ENCODE peak calls at places on chromosome 17, in six cellular contexts. Y, Z, B, P, N and F are unnamed samples.

GRCh38 chr17:2996208-2996855 is 67.1 kb downstream of the OR1D5 start:
- DNase-seq in Y (peak; percentile 64), N (no peak), Z (peak; percentile 67), B (peak; percentile 39), P (no peak), F (no peak)

GRCh38 chr17:1590031-1590746 is 27.6 kb upstream of the PITPNA start:
- DNase-seq in N (no peak), B (no peak), P (no peak), Y (no peak), Z (peak; percentile 79), F (peak; percentile 54)

GRCh38 chr17:72373910-72374741 is 253.3 kb downstream of the SOX9 start:
- DNase-seq in Y (no peak), N (no peak), Z (no peak), P (no peak), B (no peak), F (no peak)

GRCh38 chr17:17402558-17402957 is 74.2 kb upstream of the MED9 start:
- DNase-seq in N (no peak), B (no peak), Y (no peak), Z (no peak), P (no peak), F (no peak)

GRCh38 chr17:82734987-82735866 is at the start of gene FN3K:
- DNase-seq in N (peak; percentile 26), Y (peak; percentile 92), B (peak; percentile 40), P (no peak), Z (peak; percentile 74), F (no peak)

GRCh38 chr17:80870401-80870800 is 121.2 kb upstream of the CHMP6 start:
- DNase-seq in N (no peak), B (no peak), Z (no peak), Y (peak; percentile 24), P (no peak), F (no peak)

GRCh38 chr17:78883533-78884131 is 19.4 kb downstream of the CEP295NL start:
- DNase-seq in B (peak; percentile 43), Z (peak; percentile 56), P (peak; percentile 82), N (peak; percentile 60), Y (peak; percentile 95), F (peak; percentile 25)

GRCh38 chr17:76644995-76645394 is 1.4 kb upstream of the ST6GALNAC1 start:
- DNase-seq in Y (peak; percentile 5), P (no peak), Z (peak; percentile 84), N (no peak), B (no peak), F (no peak)

GRCh38 chr17:10683853-10684252 is 13.5 kb downstream of the SCO1 start:
- DNase-seq in P (no peak), Z (no peak), B (no peak), N (no peak), Y (no peak), F (no peak)

GRCh38 chr17:17609121-17609520 is 17.6 kb upstream of the PEMT start:
- DNase-seq in N (no peak), B (no peak), Y (no peak), Z (no peak), P (no peak), F (no peak)

GRCh38 chr17:413016-413350 is 60.4 kb upstream of the RPH3AL start:
- DNase-seq in Y (peak; percentile 50), P (no peak), B (no peak), N (no peak), Z (no peak), F (no peak)

GRCh38 chr17:57107498-57108101 is 22.6 kb downstream of the AKAP1 start:
- DNase-seq in Z (peak; percentile 59), P (peak; percentile 55), Y (no peak), B (peak; percentile 76), N (no peak), F (peak; percentile 36)
- TF ChIP-seq POLR2AphosphoS5 in Z (no peak), P (no peak), Y (no peak), B (peak; percentile 88), N (no peak), F (no peak)

DNA sequence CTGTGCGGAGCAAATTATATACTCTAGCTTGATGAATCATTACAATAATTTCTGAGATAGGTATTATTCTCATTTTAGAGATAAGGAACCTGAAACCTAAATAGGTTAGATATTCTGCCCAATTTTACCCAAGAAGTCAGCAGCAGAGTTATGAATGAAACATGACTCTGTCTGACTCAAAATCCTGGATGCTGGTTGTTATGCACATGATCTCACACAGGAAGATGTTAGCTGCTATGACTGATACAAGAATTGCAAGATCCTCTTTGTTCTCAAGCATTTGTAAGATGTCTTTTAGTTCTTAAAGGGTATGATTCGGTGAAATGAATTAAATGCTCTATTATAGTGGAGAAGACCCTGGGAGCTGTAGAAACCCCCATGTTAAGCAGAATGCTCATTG is 447.8 kb downstream of the KIF2B start:
- DNase-seq in P (no peak), Z (no peak), B (no peak), Y (no peak), N (no peak), F (no peak)
- TF ChIP-seq POLR2AphosphoS5 in P (no peak), Z (no peak), B (no peak), Y (no peak), N (no peak), F (no peak)

DNA sequence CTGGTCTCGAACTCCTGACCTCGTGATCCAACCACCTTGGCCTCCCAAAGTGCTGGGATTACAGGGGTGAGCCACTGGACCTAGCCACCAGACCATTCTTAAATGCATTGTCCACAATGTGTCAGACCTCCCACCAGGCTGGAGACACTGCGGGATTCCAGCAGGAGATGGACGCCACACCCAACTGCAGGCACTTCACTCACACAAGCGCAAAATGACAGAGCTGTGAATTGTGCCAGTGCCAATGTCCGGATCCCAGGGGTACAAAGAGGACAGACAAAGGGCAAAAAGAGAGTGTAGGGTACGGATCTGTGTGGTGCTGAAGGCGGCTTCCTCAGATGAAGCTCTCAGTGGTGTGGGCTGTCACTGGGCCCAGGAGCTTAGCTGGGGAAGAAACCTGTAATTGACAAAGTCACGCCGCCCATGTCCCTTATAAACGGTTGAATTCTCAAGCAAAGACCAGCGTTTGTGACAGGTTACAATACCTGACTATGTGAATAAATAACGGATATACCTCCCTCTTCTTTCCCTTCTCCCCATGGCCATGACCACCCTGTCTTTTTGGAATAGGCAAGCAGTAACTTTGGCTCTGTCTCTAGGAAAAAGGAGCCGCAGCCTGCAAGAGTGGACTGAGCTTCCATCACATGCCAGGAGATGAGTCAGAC is 40.0 kb downstream of the HS3ST3A1 start:
- DNase-seq in B (no peak), N (no peak), Z (no peak), Y (no peak), P (no peak), F (peak; percentile 65)
- TF ChIP-seq POLR2AphosphoS5 in B (no peak), N (no peak), Z (no peak), Y (no peak), P (no peak), F (no peak)

GRCh38 chr17:70321388-70321787 is 152.1 kb downstream of the KCNJ2 start:
- DNase-seq in Z (no peak), N (no peak), Y (no peak), P (no peak), B (no peak), F (no peak)
- TF ChIP-seq POLR2AphosphoS5 in Z (no peak), N (no peak), Y (no peak), P (no peak), B (no peak), F (no peak)

GRCh38 chr17:46193246-46193625 is at the start of gene KANSL1:
- DNase-seq in P (peak; percentile 80), Y (peak; percentile 95), Z (peak; percentile 85), N (peak; percentile 82), B (peak; percentile 78), F (no peak)
- TF ChIP-seq POLR2AphosphoS5 in P (no peak), Y (peak; percentile 50), Z (no peak), N (peak; percentile 19), B (no peak), F (peak; percentile 49)

GRCh38 chr17:40130352-40131042 is 8.7 kb downstream of the MSL1 start:
- DNase-seq in Z (peak; percentile 47), P (no peak), B (no peak), N (peak; percentile 89), Y (peak; percentile 74), F (no peak)
- TF ChIP-seq POLR2AphosphoS5 in Z (no peak), P (no peak), B (no peak), N (peak; percentile 78), Y (no peak), F (no peak)

GRCh38 chr17:43003542-43004172 is 2.9 kb upstream of the IFI35 start:
- DNase-seq in N (no peak), P (no peak), Z (no peak), Y (no peak), B (no peak), F (no peak)
- TF ChIP-seq POLR2AphosphoS5 in N (peak; percentile 51), P (no peak), Z (no peak), Y (no peak), B (no peak), F (peak; percentile 73)

GRCh38 chr17:7214300-7215135 is 5.1 kb downstream of the DLG4 start:
- DNase-seq in Z (peak; percentile 98), Y (peak; percentile 99), N (peak; percentile 71), B (peak; percentile 95), P (peak; percentile 98), F (peak; percentile 92)
- TF ChIP-seq POLR2AphosphoS5 in Z (no peak), Y (peak; percentile 31), N (no peak), B (peak; percentile 85), P (peak; percentile 71), F (no peak)